ENCODE peak calls at places on chromosomes 12 and 14, in seven cellular contexts. D is CD4-positive, CD25-positive, alpha-beta regulatory T cell; N is caudate nucleus; S is pancreas; B is hepatocyte; V is naive thymus-derived CD4-positive, alpha-beta T cell; H is CD4-positive, alpha-beta T cell. A is an unnamed sample.

GRCh38 chr14:21748869-21749303 is 75.3 kb upstream of the OR4E1 start:
- DNase-seq in S (no peak), B (peak), V (peak), D (peak), H (peak), N (peak), A (peak)

GRCh38 chr12:2893007-2893406 is 2.3 kb downstream of the TULP3 start:
- DNase-seq in D (no peak), S (no peak), B (peak), V (no peak), H (no peak), N (no peak), A (no peak)

GRCh38 chr14:60249321-60250251 is 565 bp downstream of the PPM1A start:
- DNase-seq in V (peak), D (peak), B (peak), S (peak), N (peak), H (peak), A (peak)

GRCh38 chr14:92789457-92790089 is 4.5 kb upstream of the GOLGA5 start:
- DNase-seq in N (no peak), B (no peak), S (no peak), V (no peak), H (no peak), D (no peak), A (peak)

GRCh38 chr14:55712505-55712904 is 132.5 kb downstream of the KTN1 start:
- DNase-seq in B (no peak), N (no peak), D (no peak), V (no peak), S (no peak), H (no peak), A (no peak)

GRCh38 chr14:67705211-67705610 is 3.5 kb downstream of the RDH12 start:
- DNase-seq in S (no peak), H (no peak), V (no peak), B (no peak), D (no peak), N (no peak), A (no peak)

GRCh38 chr12:127145929-127146789 is 1120.8 kb upstream of the TMEM132C start:
- DNase-seq in V (peak), S (peak), H (peak), D (peak), N (peak), B (no peak), A (no peak)

GRCh38 chr12:45660330-45660729 is 69.2 kb upstream of the ARID2 start:
- DNase-seq in N (no peak), B (no peak), S (no peak), V (no peak), D (no peak), H (no peak), A (no peak)

GRCh38 chr12:121793501-121793835 is at the start of gene RHOF:
- DNase-seq in V (no peak), B (peak), N (no peak), S (peak), D (no peak), H (no peak), A (peak)

GRCh38 chr12:113194971-113195391 is 9.5 kb downstream of the RITA1 start:
- DNase-seq in V (no peak), D (no peak), N (no peak), S (no peak), H (no peak), B (no peak), A (no peak)

GRCh38 chr12:24596768-24597388 is 352.0 kb downstream of the BCAT1 start:
- DNase-seq in H (no peak), B (peak), N (no peak), D (no peak), V (no peak), S (no peak), A (peak)

GRCh38 chr14:90177537-90178189 is 78.7 kb upstream of the PSMC1 start:
- DNase-seq in B (no peak), V (no peak), D (no peak), H (no peak), N (no peak), S (no peak), A (no peak)

GRCh38 chr14:60757617-60758016 is 23.1 kb downstream of the MNAT1 start:
- DNase-seq in N (no peak), S (no peak), B (no peak), D (no peak), H (no peak), V (no peak), A (no peak)

GRCh38 chr14:50775357-50775756 is 55.6 kb downstream of the NIN start:
- DNase-seq in S (no peak), D (no peak), N (no peak), V (no peak), B (peak), H (no peak), A (no peak)

GRCh38 chr14:73472182-73473114 is 14.1 kb upstream of the NUMB start:
- DNase-seq in V (peak), B (peak), S (no peak), D (peak), H (no peak), N (peak), A (peak)

GRCh38 chr12:28543021-28543890 is 353.0 kb downstream of the CCDC91 start:
- DNase-seq in S (no peak), D (peak), B (no peak), H (no peak), V (no peak), N (no peak), A (no peak)

GRCh38 chr12:54134850-54135249 is 53.9 kb downstream of the SMUG1 start:
- DNase-seq in V (no peak), S (no peak), H (no peak), N (no peak), B (peak), D (no peak), A (peak)

GRCh38 chr12:112418248-112418595 is 525 bp upstream of the PTPN11 start:
- DNase-seq in H (no peak), N (no peak), D (no peak), S (no peak), V (no peak), B (no peak), A (peak)

GRCh38 chr14:68790656-68791077 is 2.2 kb downstream of the ZFP36L1 start:
- DNase-seq in N (no peak), D (peak), H (peak), S (no peak), V (peak), B (no peak), A (peak)

GRCh38 chr14:74905595-74906142 is 17.4 kb downstream of the RPS6KL1 start:
- DNase-seq in H (peak), S (peak), B (peak), D (peak), V (peak), N (peak), A (peak)

GRCh38 chr12:6684609-6685008 is 4.6 kb downstream of the ZNF384 start:
- DNase-seq in S (no peak), D (peak), B (peak), H (no peak), N (no peak), V (peak), A (peak)

GRCh38 chr14:61454545-61454944 is 133.2 kb downstream of the PRKCH start:
- DNase-seq in B (no peak), N (no peak), S (no peak), V (no peak), H (no peak), D (no peak), A (no peak)

GRCh38 chr12:5565933-5566632 is 134.2 kb downstream of the NTF3 start:
- DNase-seq in B (no peak), N (no peak), H (no peak), S (no peak), D (no peak), V (no peak), A (no peak)

GRCh38 chr12:5571115-5571514 is 139.2 kb downstream of the NTF3 start:
- DNase-seq in D (no peak), B (no peak), H (no peak), N (no peak), S (no peak), V (no peak), A (no peak)

GRCh38 chr12:5562581-5562980 is 130.7 kb downstream of the NTF3 start:
- DNase-seq in N (no peak), V (no peak), B (peak), H (no peak), D (no peak), S (no peak), A (no peak)

GRCh38 chr12:5568325-5568981 is 136.5 kb downstream of the NTF3 start:
- DNase-seq in V (no peak), D (no peak), N (no peak), H (no peak), B (peak), S (no peak), A (no peak)

GRCh38 chr12:5567021-5567744 is 135.3 kb downstream of the NTF3 start:
- DNase-seq in B (peak), S (no peak), N (no peak), V (no peak), D (no peak), H (no peak), A (no peak)
- H3K27ac ChIP-seq in B (no peak), S (no peak), N (no peak), V (no peak), D (no peak), H (no peak), A (no peak)

GRCh38 chr12:27179399-27180214 is 64.5 kb upstream of the STK38L start:
- DNase-seq in D (peak), N (no peak), B (peak), S (no peak), H (no peak), V (no peak), A (no peak)
- H3K27ac ChIP-seq in D (peak), N (no peak), B (peak), S (peak), H (no peak), V (no peak), A (no peak)

DNA sequence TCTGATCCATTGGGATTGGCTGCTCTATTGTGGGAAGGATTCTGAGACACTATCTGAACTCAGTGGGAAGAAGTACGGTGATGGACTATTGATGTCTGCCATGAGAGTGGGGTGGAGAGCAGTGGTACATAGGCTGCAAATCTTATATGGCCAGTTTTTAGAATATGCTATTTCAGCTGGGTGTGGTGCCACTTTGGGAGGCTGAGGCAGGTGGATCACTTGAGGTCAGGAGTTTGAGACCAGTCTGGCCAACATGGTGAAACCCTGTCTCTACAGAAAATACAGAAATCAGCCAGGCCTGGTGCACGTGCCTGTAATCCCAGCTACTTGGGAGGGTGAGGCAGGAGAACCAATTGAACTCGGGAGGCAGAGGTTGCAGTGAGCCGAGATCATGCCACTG is 505.9 kb downstream of the MED13L start:
- DNase-seq in B (no peak), D (no peak), H (no peak), N (no peak), S (no peak), V (no peak), A (no peak)
- H3K27ac ChIP-seq in B (no peak), D (no peak), H (no peak), N (no peak), S (no peak), V (no peak), A (no peak)

DNA sequence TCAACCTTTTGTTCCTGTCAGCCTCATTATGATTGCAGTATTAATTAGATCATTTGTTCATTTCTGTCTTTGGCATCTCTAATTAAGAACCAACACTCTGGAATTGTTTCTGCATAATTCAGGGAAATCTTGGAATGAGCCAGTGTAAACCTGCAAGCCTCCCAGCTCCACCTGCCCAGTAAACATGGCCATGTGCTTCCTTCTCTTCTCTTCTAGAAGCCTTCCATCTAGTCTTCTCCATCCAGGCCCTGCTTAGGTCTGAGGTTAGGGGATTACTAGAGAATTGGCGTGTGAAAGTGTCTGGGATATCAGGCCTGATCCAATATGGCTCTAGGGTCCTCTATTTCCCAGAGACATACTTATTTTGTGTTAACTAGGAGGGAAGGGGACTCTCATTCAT is 528.0 kb downstream of the AACS start:
- DNase-seq in N (no peak), S (no peak), B (no peak), D (no peak), H (no peak), V (no peak), A (no peak)
- H3K27ac ChIP-seq in N (no peak), S (no peak), B (no peak), D (no peak), H (no peak), V (no peak), A (no peak)

GRCh38 chr12:58916891-58917570 is 3.3 kb downstream of the LRIG3 start:
- DNase-seq in V (no peak), H (no peak), S (no peak), D (no peak), B (peak), N (no peak), A (no peak)
- H3K27ac ChIP-seq in V (no peak), H (no peak), S (peak), D (no peak), B (peak), N (no peak), A (no peak)